ENCODE peak calls at places on chromosomes 3 and 15, in seven cellular contexts. H, D, J, F, C, S and Q are unnamed samples.

GRCh38 chr3:9669720-9670432 is 20.6 kb downstream of the MTMR14 start:
- DNase-seq in H (no peak), D (no peak), J (peak; percentile 49), F (no peak), C (peak; percentile 76), S (no peak), Q (peak; percentile 58)

GRCh38 chr15:54990793-54991192 is 205.9 kb downstream of the RSL24D1 start:
- DNase-seq in H (no peak), D (no peak), J (no peak), F (no peak), C (no peak), S (peak; percentile 49), Q (no peak)

GRCh38 chr3:195450731-195451229 is 8.0 kb upstream of the ACAP2 start:
- DNase-seq in H (no peak), D (no peak), J (peak; percentile 5), F (peak; percentile 36), C (peak; percentile 90), S (no peak), Q (peak; percentile 72)

GRCh38 chr15:73600413-73601050 is 32.7 kb downstream of the NPTN start:
- DNase-seq in H (no peak), D (no peak), J (no peak), F (no peak), C (no peak), S (no peak), Q (no peak)

GRCh38 chr15:41465822-41466421 is 27.8 kb upstream of the ITPKA start:
- DNase-seq in H (peak; percentile 45), D (peak; percentile 39), J (no peak), F (peak; percentile 56), C (peak; percentile 80), S (no peak), Q (no peak)

GRCh38 chr3:16884084-16884747 is 539 bp upstream of the PLCL2 start:
- DNase-seq in H (no peak), D (peak; percentile 91), J (peak; percentile 74), F (peak; percentile 52), C (peak; percentile 78), S (peak; percentile 95), Q (no peak)

GRCh38 chr3:32705232-32705631 is 20.2 kb downstream of the CNOT10 start:
- DNase-seq in H (no peak), D (no peak), J (no peak), F (no peak), C (no peak), S (no peak), Q (no peak)

GRCh38 chr3:28816017-28816416 is 464.9 kb upstream of the RBMS3 start:
- DNase-seq in H (no peak), D (no peak), J (no peak), F (no peak), C (no peak), S (no peak), Q (no peak)

GRCh38 chr15:51853987-51854386 is 24.5 kb downstream of the TMOD3 start:
- DNase-seq in H (no peak), D (no peak), J (no peak), F (no peak), C (peak; percentile 73), S (no peak), Q (no peak)

GRCh38 chr3:72659609-72660008 is 188.6 kb downstream of the SHQ1 start:
- DNase-seq in H (no peak), D (no peak), J (no peak), F (no peak), C (no peak), S (no peak), Q (no peak)

DNA sequence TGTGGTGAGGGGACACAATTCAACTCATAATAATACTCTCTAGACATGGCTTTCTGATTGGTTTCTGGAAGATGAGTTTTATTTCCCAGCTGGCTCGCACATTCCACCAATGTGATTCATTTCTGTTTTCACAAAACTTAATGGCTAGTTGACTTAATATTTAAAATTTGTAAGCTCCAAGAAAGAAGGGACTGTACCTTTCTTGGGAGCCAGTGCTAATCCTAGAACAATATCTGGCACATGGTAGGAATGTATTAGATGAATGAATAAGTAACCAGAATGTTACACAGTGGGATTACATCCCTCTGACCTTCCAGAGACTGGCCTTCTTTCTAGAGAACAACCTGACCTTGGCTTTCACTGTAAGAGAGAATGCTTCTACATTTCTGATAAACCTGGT is 262.8 kb downstream of the RORA start:
- DNase-seq in H (no peak), D (no peak), J (no peak), F (no peak), C (peak; percentile 67), S (no peak), Q (no peak)
- TF ChIP-seq CTCF in H (no peak), D (no peak), J (no peak), F (no peak), C (no peak), S (no peak), Q (no peak)

GRCh38 chr15:70407955-70408354 is 310.2 kb upstream of the TLE3 start:
- DNase-seq in H (no peak), D (no peak), J (no peak), F (no peak), C (no peak), S (no peak), Q (no peak)
- H3K4me3 ChIP-seq in H (no peak overlapping the region), D (no peak overlapping the region), J (no peak overlapping the region), F (no peak overlapping the region), C (no peak overlapping the region), S (peak overlapping the region; percentile 0), Q (no peak overlapping the region)

DNA sequence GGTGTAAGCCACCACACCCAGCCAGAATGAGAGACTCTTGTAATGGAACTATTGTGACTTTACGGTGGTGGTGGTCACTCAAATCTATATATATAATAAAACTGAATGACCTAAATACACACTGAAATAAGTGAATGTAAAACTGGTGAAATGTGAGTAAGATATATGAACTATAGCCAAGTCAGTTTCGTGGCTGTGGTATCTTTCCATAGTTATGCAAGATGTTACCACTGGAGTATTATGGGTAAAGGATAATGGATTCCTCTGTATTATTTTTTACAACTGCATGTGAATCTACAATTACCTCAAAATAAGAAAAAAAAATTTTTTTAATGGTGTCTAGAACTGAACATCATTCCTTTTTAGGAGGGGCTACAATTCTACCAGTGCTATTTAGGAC is 21.9 kb downstream of the PIK3CB start:
- DNase-seq in H (no peak), D (no peak), J (no peak), F (no peak), C (peak; percentile 58), S (no peak), Q (no peak)
- TF ChIP-seq CTCF in H (no peak), D (no peak), J (no peak), F (no peak), C (no peak), S (no peak), Q (no peak)

GRCh38 chr15:56891852-56892251 is 26.6 kb upstream of the TCF12 start:
- DNase-seq in H (no peak), D (no peak), J (no peak), F (no peak), C (no peak), S (peak; percentile 55), Q (no peak)
- H3K4me3 ChIP-seq in H (no peak overlapping the region), D (no peak overlapping the region), J (no peak overlapping the region), F (no peak overlapping the region), C (no peak overlapping the region), S (no peak overlapping the region), Q (no peak overlapping the region)

DNA sequence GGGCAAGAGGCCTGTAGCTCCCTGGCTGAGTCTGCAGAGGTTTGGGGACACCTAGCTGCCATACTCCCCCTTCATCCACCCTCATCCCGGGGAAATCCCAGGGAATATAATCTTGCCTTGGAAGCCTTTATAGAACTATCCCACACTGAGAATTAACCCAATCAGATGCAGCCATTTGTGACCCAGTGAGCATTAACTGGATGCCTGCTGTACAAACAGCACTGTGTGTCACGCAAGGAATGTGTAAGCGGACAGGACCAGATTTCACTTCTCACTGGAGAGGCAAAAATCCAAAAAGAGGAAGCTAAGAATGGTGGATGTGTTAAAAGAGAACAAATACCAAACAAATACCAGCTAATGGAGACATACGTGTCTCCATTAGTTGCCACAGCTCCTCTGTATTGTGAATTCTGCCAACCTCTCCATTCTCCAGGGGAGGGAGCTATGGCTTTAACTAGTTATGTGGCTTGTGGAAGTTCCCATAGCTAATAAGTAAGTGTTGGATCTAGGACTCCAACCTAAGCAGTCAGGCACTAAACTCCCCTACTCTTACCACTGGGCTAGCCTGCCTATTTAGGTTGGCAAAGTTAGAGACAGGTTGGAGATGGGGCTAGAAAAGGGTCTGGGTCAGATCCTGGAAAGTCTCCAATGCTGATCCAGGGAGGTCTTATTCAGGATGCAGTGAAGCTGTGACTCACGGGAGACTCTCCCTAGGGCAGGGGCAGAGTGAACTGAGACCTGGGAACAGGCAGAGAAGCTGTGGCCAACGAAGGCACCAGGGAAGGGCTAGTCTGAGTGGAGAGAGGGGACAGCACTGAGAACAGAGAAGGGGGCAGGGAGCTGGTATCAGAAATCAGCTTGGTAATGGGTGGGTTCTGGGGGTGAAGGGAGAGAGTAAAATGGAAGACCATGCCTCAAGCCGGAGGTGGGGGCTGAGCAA is 2.5 kb downstream of the LTF start:
- DNase-seq in H (no peak), D (no peak), J (no peak), F (no peak), C (peak; percentile 18), S (peak; percentile 47), Q (no peak)
- TF ChIP-seq CTCF in H (no peak), D (no peak), J (peak; percentile 35), F (no peak), C (no peak), S (peak; percentile 57), Q (no peak)

DNA sequence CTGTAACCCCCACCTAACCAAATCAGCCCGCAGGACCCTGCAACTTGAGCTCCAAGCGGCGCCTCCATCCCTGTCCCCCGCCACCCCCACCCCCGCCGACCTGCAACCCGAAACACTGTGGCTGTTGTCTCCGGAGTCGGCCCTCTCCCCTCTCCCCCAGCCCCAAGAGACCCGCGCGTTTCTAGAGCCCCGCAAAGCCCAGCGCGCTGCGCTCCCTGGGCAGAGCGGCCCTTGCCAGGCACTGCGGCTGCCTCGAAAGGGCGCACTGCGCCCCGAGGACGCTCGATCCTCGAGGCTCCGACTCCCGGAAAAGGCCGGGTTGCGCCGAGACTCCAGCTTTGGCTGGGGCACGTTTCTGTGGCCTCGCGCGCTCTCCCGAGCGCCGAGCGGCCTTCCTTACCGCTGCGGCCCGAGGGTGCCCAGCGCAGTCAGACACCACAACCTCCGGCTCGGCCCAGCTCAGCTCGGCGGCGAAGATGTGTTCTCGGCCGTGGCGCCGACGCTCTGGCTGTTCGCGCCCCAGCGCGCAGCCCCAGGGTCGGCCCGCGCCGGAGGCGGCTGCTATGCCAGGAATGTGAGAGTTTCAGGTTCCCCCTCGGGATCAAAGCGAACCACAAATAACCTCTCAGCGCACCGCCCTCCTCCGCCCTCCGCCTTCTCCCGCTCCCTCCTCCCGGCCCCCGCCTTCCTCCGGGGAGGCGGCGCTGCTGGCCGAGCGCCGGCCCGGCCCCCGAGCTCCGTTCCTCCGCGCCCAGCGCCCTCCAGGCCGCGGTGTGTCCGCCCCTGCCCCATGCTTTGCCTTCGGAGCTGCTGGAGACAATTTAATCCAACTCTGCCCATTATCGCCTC is at the start of gene AMOTL2:
- DNase-seq in H (peak; percentile 87), D (peak; percentile 98), J (peak; percentile 92), F (peak; percentile 68), C (peak; percentile 99), S (peak; percentile 98), Q (peak; percentile 89)
- H3K4me3 ChIP-seq in H (peak within 1 kb of the TSS; percentile 57), D (peak within 1 kb of the TSS; percentile 99), J (peak within 1 kb of the TSS; percentile 89), F (peak within 1 kb of the TSS; percentile 60), C (peak within 1 kb of the TSS; percentile 81), S (peak within 1 kb of the TSS; percentile 88), Q (peak within 1 kb of the TSS; percentile 95)

DNA sequence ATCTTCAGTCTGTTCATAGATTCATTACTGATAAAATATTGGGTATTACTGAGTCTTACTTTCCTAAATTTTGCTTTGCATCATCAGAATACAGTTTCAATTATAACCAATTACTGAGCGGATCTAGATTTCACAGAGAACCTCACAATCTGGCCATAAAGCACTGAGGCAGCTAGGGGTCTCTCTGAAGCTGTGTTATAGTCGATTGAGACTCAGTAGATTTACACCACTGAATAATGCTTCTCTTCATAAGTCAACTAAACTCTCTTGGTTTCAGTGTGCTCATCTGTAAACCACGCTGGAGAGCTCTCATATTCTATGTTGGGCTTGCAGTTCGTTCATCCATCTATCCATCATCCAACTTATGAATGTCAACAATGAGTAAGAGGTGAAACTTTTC is 180.6 kb downstream of the GREM1 start:
- DNase-seq in H (no peak), D (no peak), J (no peak), F (no peak), C (no peak), S (no peak), Q (no peak)
- TF ChIP-seq CTCF in H (no peak), D (no peak), J (no peak), F (no peak), C (no peak), S (peak; percentile 46), Q (no peak)